ENCODE peak calls at places on chromosomes 5 and 9, in seven cellular contexts. P, Q, I, L, A, Y and N are unnamed samples. For H3K27me3, the result is how much of the 10 kb centered on the place peaks cover.

GRCh38 chr9:108512426-108513173 is 343.2 kb downstream of the ACTL7B start:
- DNase-seq in P (no peak), Q (no peak), I (no peak), L (no peak), A (no peak), Y (no peak), N (no peak)

GRCh38 chr5:9878196-9878595 is 248.0 kb upstream of the TAS2R1 start:
- DNase-seq in P (no peak), Q (no peak), I (no peak), L (no peak), A (no peak), Y (no peak), N (no peak)

GRCh38 chr9:36144322-36145206 is 8.0 kb downstream of the GLIPR2 start:
- DNase-seq in P (no peak), Q (no peak), I (no peak), L (no peak), A (no peak), Y (no peak), N (no peak)

GRCh38 chr5:180832638-180833068 is 28.4 kb downstream of the ZFP62 start:
- DNase-seq in P (no peak), Q (no peak), I (no peak), L (no peak), A (no peak), Y (no peak), N (no peak)

GRCh38 chr5:157575096-157575872 is at the start of gene ADAM19:
- DNase-seq in P (peak), Q (no peak), I (peak), L (peak), A (peak), Y (peak), N (no peak)

GRCh38 chr9:127206666-127207065 is 57.9 kb upstream of the GARNL3 start:
- DNase-seq in P (no peak), Q (no peak), I (no peak), L (no peak), A (no peak), Y (no peak), N (no peak)

GRCh38 chr9:19085295-19085694 is 17.4 kb downstream of the HAUS6 start:
- DNase-seq in P (no peak), Q (peak), I (no peak), L (no peak), A (peak), Y (no peak), N (no peak)

GRCh38 chr9:93974151-93974550 is 19.0 kb upstream of the BARX1 start:
- DNase-seq in P (no peak), Q (no peak), I (no peak), L (no peak), A (no peak), Y (no peak), N (no peak)

GRCh38 chr9:113708821-113709713 is 167.0 kb upstream of the ZNF618 start:
- DNase-seq in P (no peak), Q (no peak), I (no peak), L (no peak), A (no peak), Y (no peak), N (no peak)

GRCh38 chr5:475704-476101 is 32.7 kb downstream of the EXOC3 start:
- DNase-seq in P (peak), Q (no peak), I (no peak), L (no peak), A (no peak), Y (peak), N (no peak)

GRCh38 chr9:79945495-79945894 is 373.7 kb downstream of the TLE4 start:
- DNase-seq in P (no peak), Q (no peak), I (no peak), L (no peak), A (no peak), Y (no peak), N (no peak)

GRCh38 chr5:137870647-137871339 is 3.1 kb downstream of the MYOT start:
- DNase-seq in P (peak), Q (no peak), I (no peak), L (no peak), A (no peak), Y (no peak), N (no peak)

DNA sequence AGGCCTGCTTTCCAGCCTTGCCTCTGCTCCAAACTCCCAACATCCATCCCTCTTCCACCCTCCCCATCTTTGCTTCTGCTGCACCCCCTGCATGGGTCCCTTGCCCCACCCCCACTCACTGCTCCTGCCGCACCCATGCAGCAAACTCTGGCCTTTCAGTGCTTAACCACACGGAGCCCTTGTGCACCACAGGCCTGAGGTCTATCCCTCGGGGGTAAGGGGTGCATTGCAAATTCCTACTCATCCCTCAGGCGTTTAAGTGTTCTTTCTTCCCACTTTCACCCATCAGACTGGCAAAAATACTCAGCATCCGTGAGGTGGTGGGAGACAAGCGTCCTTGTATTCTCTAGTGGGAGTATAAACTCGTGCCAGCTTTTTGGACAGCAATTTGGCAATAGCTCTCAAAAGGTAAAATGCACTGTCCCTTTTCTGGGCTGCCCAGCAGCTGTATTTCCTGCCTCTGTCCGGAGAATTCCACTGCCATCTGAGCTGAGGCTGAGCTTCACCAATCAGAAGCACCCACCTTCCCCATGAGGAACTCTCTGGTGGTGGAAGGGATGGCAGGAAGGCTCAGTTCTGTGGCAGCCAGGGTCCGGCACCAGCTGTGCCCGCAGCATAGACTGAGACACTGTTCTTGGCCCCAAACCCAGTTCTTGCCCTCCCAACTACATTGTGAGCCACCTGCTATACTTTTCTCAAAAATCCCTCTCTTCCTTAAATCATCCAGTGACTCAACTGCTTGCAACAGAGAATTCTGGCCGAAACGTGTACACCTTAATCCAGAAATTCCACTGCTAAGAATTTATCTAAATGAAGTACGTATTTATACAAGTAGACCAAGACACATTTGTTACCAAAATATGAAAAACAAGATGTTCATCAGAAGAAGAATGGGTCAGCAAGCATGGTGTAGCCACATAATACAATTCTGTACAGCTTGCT is 15.0 kb downstream of the PSMB7 start:
- DNase-seq in P (no peak), Q (no peak), I (no peak), L (no peak), A (no peak), Y (no peak), N (no peak)
- H3K27ac ChIP-seq in P (peak), Q (peak), I (no peak), L (no peak), A (peak), Y (no peak), N (no peak)

DNA sequence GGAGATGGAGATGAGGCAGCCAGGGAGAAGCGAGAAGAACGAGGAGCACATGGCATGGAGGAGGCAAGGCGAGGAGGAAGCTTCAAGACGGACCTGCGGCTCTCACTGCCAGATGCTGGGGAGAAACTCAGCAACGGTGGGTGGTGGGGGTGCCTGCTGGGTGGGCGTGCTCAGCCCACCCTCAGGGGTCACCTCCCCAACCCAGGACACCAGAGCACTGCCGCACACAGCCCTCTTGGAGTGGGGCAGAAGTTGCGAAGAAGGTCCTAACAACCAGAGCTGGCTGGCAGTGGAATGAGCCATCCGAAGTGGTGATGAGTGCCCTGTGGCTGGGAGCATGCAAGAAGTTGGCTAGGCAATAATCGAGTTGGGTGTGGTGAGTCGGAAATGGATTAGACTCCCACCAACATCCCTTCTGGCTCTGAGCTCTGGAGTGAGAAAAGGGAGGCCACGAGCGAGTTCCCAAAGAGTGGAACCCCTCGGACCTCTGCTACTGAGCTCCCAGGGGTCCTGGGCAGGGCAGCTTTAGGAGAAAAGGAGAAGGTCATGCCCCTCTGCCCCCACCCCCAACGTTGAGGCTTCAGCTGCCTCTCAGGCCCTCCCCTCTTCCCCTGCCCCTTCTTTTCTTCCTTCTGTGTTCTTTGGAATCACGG is 212.7 kb upstream of the MVB12B start:
- DNase-seq in P (peak), Q (no peak), I (no peak), L (peak), A (no peak), Y (no peak), N (no peak)
- H3K27me3 ChIP-seq in P (under half), Q (under half), I (half or more), L (under half), A (under half), Y (under half), N (under half)

GRCh38 chr5:102670224-102670836 is 84.8 kb upstream of the PAM start:
- DNase-seq in P (peak), Q (no peak), I (peak), L (no peak), A (no peak), Y (no peak), N (peak)
- H3K4me3 ChIP-seq in P (no peak), Q (no peak), I (no peak), L (no peak), A (no peak), Y (no peak), N (no peak)

DNA sequence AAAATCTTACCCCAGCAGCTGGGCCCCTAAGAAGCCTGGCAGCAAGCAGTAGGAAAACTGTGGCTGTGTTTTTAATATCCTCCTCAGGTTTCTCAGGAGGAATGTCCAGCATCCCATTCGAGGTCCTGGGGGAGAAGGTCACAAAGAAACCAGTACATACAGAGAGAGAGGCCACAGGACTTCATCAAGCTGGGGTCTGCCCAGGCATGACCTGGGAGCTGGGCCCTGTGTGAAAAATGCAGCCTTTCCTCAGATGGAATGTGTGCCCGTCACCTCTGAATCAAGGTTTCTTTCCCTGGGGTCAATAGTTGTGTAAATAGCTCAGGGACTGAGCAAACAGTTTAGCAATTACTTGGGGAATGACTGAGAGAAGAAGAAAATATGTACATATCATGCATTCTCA is 33.9 kb upstream of the RAD23B start:
- DNase-seq in P (no peak), Q (no peak), I (peak), L (no peak), A (no peak), Y (no peak), N (no peak)
- H3K27ac ChIP-seq in P (peak), Q (no peak), I (peak), L (no peak), A (peak), Y (no peak), N (no peak)